ENCODE peak calls at places on chromosome 20, in nine cellular contexts. K is hippocampal formation; J is head of caudate nucleus; S is neural progenitor cell; E is left colon; O is amniotic epithelial cell; T is activated CD8-positive, alpha-beta T cell treated with anti-CD3 and anti-CD28 coated beads for 36 hours; U is adipocyte; Q is small intestine. V is an unnamed sample.

GRCh38 chr20:1150218-1150617 is 31.8 kb downstream of the PSMF1 start:
- DNase-seq in S (no peak), Q (peak; percentile 57), U (no peak), J (peak; percentile 25), O (peak; percentile 50), K (no peak), E (no peak), T (peak; percentile 51), V (no peak)

GRCh38 chr20:61560361-61560853 is 308.3 kb downstream of the CDH4 start:
- DNase-seq in T (no peak), J (no peak), K (no peak), O (peak; percentile 8), U (no peak), E (peak; percentile 12), S (no peak), Q (peak; percentile 40), V (peak; percentile 80)

GRCh38 chr20:46572181-46572580 is 21.7 kb upstream of the OCSTAMP start:
- DNase-seq in S (no peak), J (peak; percentile 92), E (no peak), Q (no peak), O (no peak), K (peak; percentile 97), T (no peak), U (no peak), V (no peak)

GRCh38 chr20:11296221-11296620 is 621.5 kb upstream of the BTBD3 start:
- DNase-seq in T (no peak), Q (no peak), S (no peak), U (no peak), J (no peak), K (no peak), E (no peak), O (peak; percentile 52), V (no peak)

GRCh38 chr20:58131111-58131510 is 97.3 kb downstream of the ANKRD60 start:
- DNase-seq in O (peak; percentile 79), E (no peak), S (peak; percentile 70), J (peak; percentile 28), T (no peak), U (peak; percentile 38), K (no peak), Q (no peak), V (no peak)

GRCh38 chr20:43938932-43939761 is 24.5 kb downstream of the TOX2 start:
- DNase-seq in J (no peak), S (no peak), Q (no peak), U (peak; percentile 99), T (no peak), K (no peak), E (peak; percentile 41), O (peak; percentile 100), V (no peak)

GRCh38 chr20:20277772-20278382 is 90.0 kb upstream of the INSM1 start:
- DNase-seq in E (no peak), O (no peak), K (no peak), S (no peak), Q (no peak), J (no peak), U (no peak), T (no peak), V (no peak)

GRCh38 chr20:61693055-61693600 is 372.6 kb downstream of the TAF4 start:
- DNase-seq in O (no peak), T (no peak), S (no peak), J (no peak), U (no peak), E (no peak), K (no peak), Q (no peak), V (no peak)

GRCh38 chr20:17499041-17499440 is 32.1 kb downstream of the BFSP1 start:
- DNase-seq in U (peak; percentile 34), E (no peak), T (no peak), K (no peak), O (peak; percentile 68), J (no peak), S (no peak), Q (no peak), V (no peak)

GRCh38 chr20:62297449-62298227 is 5.2 kb upstream of the ADRM1 start:
- DNase-seq in T (no peak), Q (peak; percentile 15), E (no peak), K (no peak), O (no peak), S (no peak), J (no peak), U (no peak), V (no peak)

GRCh38 chr20:19022118-19022575 is 190.3 kb upstream of the SLC24A3 start:
- DNase-seq in S (no peak), E (no peak), Q (no peak), J (no peak), T (no peak), O (no peak), U (no peak), K (no peak), V (no peak)

GRCh38 chr20:44537993-44538392 is 16.1 kb upstream of the SERINC3 start:
- DNase-seq in K (peak; percentile 22), T (no peak), U (peak; percentile 41), Q (no peak), S (no peak), O (no peak), E (no peak), J (no peak), V (no peak)

GRCh38 chr20:48180039-48180438 is 394.8 kb upstream of the SULF2 start:
- DNase-seq in K (no peak), T (no peak), U (peak; percentile 12), O (no peak), J (no peak), E (no peak), S (no peak), Q (no peak), V (no peak)

GRCh38 chr20:61886721-61887658 is 178.7 kb downstream of the TAF4 start:
- DNase-seq in Q (peak; percentile 22), S (peak; percentile 66), J (peak; percentile 60), E (peak; percentile 23), T (peak; percentile 53), O (peak; percentile 65), U (peak; percentile 22), K (peak; percentile 7), V (peak; percentile 65)

GRCh38 chr20:45282700-45283528 is 23.7 kb upstream of the RBPJL start:
- DNase-seq in O (no peak), S (no peak), Q (no peak), E (no peak), T (no peak), J (no peak), U (no peak), K (no peak), V (no peak)

GRCh38 chr20:3166338-3166912 is 6.8 kb upstream of the FASTKD5 start:
- DNase-seq in Q (no peak), U (no peak), S (no peak), E (no peak), J (no peak), O (no peak), K (no peak), T (no peak), V (no peak)

GRCh38 chr20:34615477-34615876 is 57.0 kb downstream of the MAP1LC3A start:
- DNase-seq in Q (no peak), E (no peak), O (peak; percentile 62), J (no peak), T (no peak), K (peak; percentile 40), S (no peak), U (peak; percentile 15), V (no peak)

GRCh38 chr20:36836591-36837329 is 39.2 kb upstream of the TLDC2 start:
- DNase-seq in E (peak; percentile 86), K (no peak), Q (peak; percentile 63), T (peak; percentile 89), S (peak; percentile 81), J (peak; percentile 68), O (peak; percentile 77), U (peak; percentile 39), V (peak; percentile 96)

V was measured in GM23338.